ENCODE peak calls at places on chromosomes 6 and 20, in six cellular contexts. M, K, F, N, P and J are unnamed samples.

GRCh38 chr20:62843656-62844055 is 18.0 kb downstream of the TCFL5 start:
- DNase-seq in M (no peak), K (no peak), F (no peak), N (no peak), P (no peak), J (peak; percentile 23)

GRCh38 chr6:74289881-74290280 is 593.9 kb downstream of the CD109 start:
- DNase-seq in M (no peak), K (no peak), F (no peak), N (no peak), P (no peak), J (no peak)

GRCh38 chr6:83808926-83809325 is 44.2 kb upstream of the RIPPLY2 start:
- DNase-seq in M (no peak), K (no peak), F (no peak), N (no peak), P (no peak), J (no peak)

GRCh38 chr6:35719830-35720733 is 16.8 kb upstream of the ARMC12 start:
- DNase-seq in M (no peak), K (no peak), F (peak; percentile 86), N (peak; percentile 26), P (no peak), J (no peak)

GRCh38 chr6:139882977-139883728 is 508.7 kb upstream of the CITED2 start:
- DNase-seq in M (no peak), K (peak; percentile 22), F (no peak), N (no peak), P (no peak), J (no peak)

GRCh38 chr20:1363522-1363921 is 29.3 kb downstream of the FKBP1A start:
- DNase-seq in M (no peak), K (no peak), F (no peak), N (no peak), P (no peak), J (no peak)

GRCh38 chr20:10322073-10323012 is 103.7 kb downstream of the SNAP25 start:
- DNase-seq in M (no peak), K (peak; percentile 40), F (no peak), N (no peak), P (no peak), J (peak; percentile 41)

GRCh38 chr6:105651969-105652368 is 249.1 kb upstream of the PREP start:
- DNase-seq in M (peak; percentile 41), K (no peak), F (no peak), N (peak; percentile 45), P (no peak), J (no peak)

GRCh38 chr20:9999660-10000059 is 35.1 kb upstream of the ANKEF1 start:
- DNase-seq in M (no peak), K (no peak), F (no peak), N (no peak), P (no peak), J (no peak)

GRCh38 chr20:56468317-56469076 is at the start of gene RTF2:
- DNase-seq in M (peak; percentile 98), K (peak; percentile 87), F (peak; percentile 95), N (peak; percentile 96), P (peak; percentile 95), J (peak; percentile 91)

GRCh38 chr6:107985701-107986100 is 27.7 kb upstream of the SEC63 start:
- DNase-seq in M (no peak), K (no peak), F (no peak), N (no peak), P (no peak), J (no peak)

GRCh38 chr6:17836298-17836697 is 129.6 kb upstream of the NUP153 start:
- DNase-seq in M (no peak), K (no peak), F (no peak), N (no peak), P (no peak), J (no peak)

GRCh38 chr6:25337431-25337830 is 58.3 kb downstream of the CARMIL1 start:
- DNase-seq in M (no peak), K (no peak), F (no peak), N (no peak), P (no peak), J (no peak)

GRCh38 chr20:61253640-61254511 is 1.8 kb downstream of the CDH4 start:
- DNase-seq in M (no peak), K (no peak), F (peak; percentile 41), N (no peak), P (no peak), J (peak; percentile 16)

GRCh38 chr20:64149141-64149540 is 15.1 kb upstream of the MYT1 start:
- DNase-seq in M (no peak), K (no peak), F (no peak), N (no peak), P (no peak), J (no peak)

GRCh38 chr6:14638932-14639875 is 521.6 kb downstream of the CD83 start:
- DNase-seq in M (no peak), K (peak; percentile 26), F (peak; percentile 54), N (no peak), P (no peak), J (peak; percentile 11)

GRCh38 chr20:50980071-50980681 is 21.6 kb downstream of the MOCS3 start:
- DNase-seq in M (no peak), K (peak; percentile 98), F (no peak), N (peak; percentile 61), P (no peak), J (peak; percentile 92)

GRCh38 chr20:48171071-48171470 is 385.8 kb upstream of the SULF2 start:
- DNase-seq in M (no peak), K (no peak), F (no peak), N (no peak), P (no peak), J (no peak)

GRCh38 chr20:33130553-33130952 is 37.4 kb upstream of the BPIFA2 start:
- DNase-seq in M (no peak), K (no peak), F (no peak), N (no peak), P (no peak), J (peak; percentile 17)

GRCh38 chr20:36346256-36346655 is 40.1 kb downstream of the DLGAP4 start:
- DNase-seq in M (no peak), K (no peak), F (no peak), N (no peak), P (no peak), J (no peak)

GRCh38 chr6:25511386-25511785 is 140.6 kb upstream of the SCGN start:
- DNase-seq in M (no peak), K (no peak), F (no peak), N (no peak), P (no peak), J (no peak)

GRCh38 chr20:22402990-22403859 is 181.1 kb downstream of the FOXA2 start:
- DNase-seq in M (no peak), K (no peak), F (peak; percentile 86), N (no peak), P (no peak), J (peak; percentile 40)

GRCh38 chr6:131258816-131259476 is 123.7 kb downstream of the AKAP7 start:
- DNase-seq in M (no peak), K (peak; percentile 7), F (peak; percentile 23), N (no peak), P (no peak), J (peak; percentile 30)

GRCh38 chr20:32112862-32113261 is 3.3 kb downstream of the TM9SF4 start:
- DNase-seq in M (peak; percentile 20), K (no peak), F (no peak), N (no peak), P (no peak), J (peak; percentile 60)